ENCODE peak calls at places on chromosomes 12 and 14, in ten cellular contexts. J is choroid plexus epithelial cell; U is transverse colon; O is head of caudate nucleus; D is activated CD4-positive, alpha-beta memory T cell treated with anti-CD3 and anti-CD28 coated beads for 36 hours; Q is left ventricle myocardium inferior; R is cardiac muscle cell; A is psoas muscle; L is aorta; C is activated CD8-positive, alpha-beta memory T cell treated with anti-CD3 and anti-CD28 coated beads, Interleukin-2, amount 50 U/mL, for 48 hours. M is an unnamed sample.

GRCh38 chr14:95222151-95222631 is 64.9 kb upstream of the DICER1 start:
- DNase-seq in J (peak), U (no peak), O (no peak), D (no peak), Q (no peak), R (no peak), A (no peak), L (no peak), C (no peak), M (peak)

GRCh38 chr14:105930572-105930971 is 404.2 kb downstream of the TMEM121 start:
- DNase-seq in J (no peak), U (no peak), O (no peak), D (peak), Q (no peak), R (no peak), A (no peak), L (no peak), C (no peak), M (no peak)

GRCh38 chr14:49483266-49483665 is 102.9 kb downstream of the RPS29 start:
- DNase-seq in J (no peak), U (no peak), O (no peak), D (no peak), Q (no peak), R (no peak), A (no peak), L (no peak), C (no peak), M (no peak)

GRCh38 chr14:23538785-23539184 is 12.8 kb downstream of the ZFHX2 start:
- DNase-seq in J (peak), U (no peak), O (peak), D (no peak), Q (peak), R (peak), A (no peak), L (no peak), C (no peak), M (peak)

GRCh38 chr12:30257614-30258013 is 438.1 kb downstream of the IPO8 start:
- DNase-seq in J (peak), U (no peak), O (no peak), D (no peak), Q (no peak), R (no peak), A (no peak), L (no peak), C (no peak), M (peak)

GRCh38 chr12:102722147-102722546 is 194.9 kb downstream of the PAH start:
- DNase-seq in J (no peak), U (no peak), O (no peak), D (no peak), Q (no peak), R (no peak), A (no peak), L (no peak), C (no peak), M (no peak)

GRCh38 chr12:96981053-96981452 is 74.0 kb downstream of the NEDD1 start:
- DNase-seq in J (peak), U (no peak), O (no peak), D (no peak), Q (no peak), R (no peak), A (no peak), L (no peak), C (no peak), M (peak)

GRCh38 chr12:69240625-69240984 is 1.2 kb downstream of the CPSF6 start:
- DNase-seq in J (peak), U (no peak), O (no peak), D (peak), Q (no peak), R (peak), A (no peak), L (no peak), C (no peak), M (peak)

GRCh38 chr14:39491134-39491541 is 58.9 kb upstream of the FBXO33 start:
- DNase-seq in J (peak), U (no peak), O (no peak), D (no peak), Q (no peak), R (peak), A (no peak), L (no peak), C (no peak), M (peak)

GRCh38 chr14:58922211-58922940 is 266.1 kb upstream of the DAAM1 start:
- DNase-seq in J (no peak), U (no peak), O (no peak), D (no peak), Q (no peak), R (no peak), A (no peak), L (no peak), C (no peak), M (peak)

M was measured in fibroblast of mammary gland.